ENCODE peak calls at places on chromosomes 11 and 22, in six cellular contexts. A, B, P, V, Q and U are unnamed samples.

GRCh38 chr11:70244698-70245097 is 25.8 kb upstream of the PPFIA1 start:
- DNase-seq in A (no peak), Q (no peak), B (no peak), V (no peak), P (no peak), U (no peak)

GRCh38 chr22:40609216-40609615 is 27.3 kb downstream of the MRTFA start:
- DNase-seq in B (no peak), P (no peak), Q (no peak), V (no peak), A (no peak), U (no peak)

GRCh38 chr11:58592760-58593472 is 14.1 kb downstream of the ZFP91 start:
- DNase-seq in B (no peak), V (no peak), A (no peak), P (no peak), Q (peak), U (no peak)

GRCh38 chr11:44813401-44813800 is 86.6 kb downstream of the TSPAN18 start:
- DNase-seq in V (no peak), P (no peak), A (no peak), Q (no peak), B (no peak), U (no peak)

GRCh38 chr11:119288219-119288618 is 28.7 kb downstream of the MCAM start:
- DNase-seq in P (no peak), Q (no peak), B (no peak), A (no peak), V (no peak), U (no peak)

GRCh38 chr11:7691759-7692334 is 14.4 kb downstream of the OVCH2 start:
- DNase-seq in B (no peak), P (no peak), V (no peak), A (no peak), Q (no peak), U (no peak)

GRCh38 chr11:77558380-77558779 is 31.4 kb upstream of the AQP11 start:
- DNase-seq in B (no peak), A (no peak), P (no peak), V (no peak), Q (no peak), U (no peak)

GRCh38 chr11:59174664-59175033 is 2.7 kb downstream of the DTX4 start:
- DNase-seq in B (no peak), A (no peak), V (no peak), Q (peak), P (peak), U (no peak)

GRCh38 chr11:116517077-116517476 is 255.7 kb downstream of the BUD13 start:
- DNase-seq in Q (no peak), P (no peak), A (no peak), B (no peak), V (no peak), U (no peak)

GRCh38 chr11:73271936-73272679 is at the start of gene P2RY6:
- DNase-seq in V (no peak), P (peak), A (no peak), B (peak), Q (no peak), U (no peak)

GRCh38 chr11:122656631-122657101 is 1.1 kb downstream of the UBASH3B start:
- DNase-seq in P (peak), B (peak), A (no peak), Q (peak), V (peak), U (peak)

GRCh38 chr11:70246196-70246595 is 24.3 kb upstream of the PPFIA1 start:
- DNase-seq in B (no peak), Q (no peak), V (no peak), A (no peak), P (no peak), U (no peak)

GRCh38 chr22:44954113-44954512 is 55.7 kb downstream of the PHF21B start:
- DNase-seq in B (no peak), V (no peak), Q (no peak), P (no peak), A (no peak), U (no peak)

GRCh38 chr22:44951510-44951816 is 58.3 kb downstream of the PHF21B start:
- DNase-seq in P (no peak), B (no peak), A (no peak), Q (no peak), V (no peak), U (no peak)

GRCh38 chr22:44947846-44948245 is 62.0 kb downstream of the PHF21B start:
- DNase-seq in Q (no peak), V (no peak), P (no peak), A (no peak), B (no peak), U (no peak)

GRCh38 chr22:44952863-44953790 is 56.7 kb downstream of the PHF21B start:
- DNase-seq in A (no peak), V (no peak), P (no peak), Q (no peak), B (no peak), U (no peak)

DNA sequence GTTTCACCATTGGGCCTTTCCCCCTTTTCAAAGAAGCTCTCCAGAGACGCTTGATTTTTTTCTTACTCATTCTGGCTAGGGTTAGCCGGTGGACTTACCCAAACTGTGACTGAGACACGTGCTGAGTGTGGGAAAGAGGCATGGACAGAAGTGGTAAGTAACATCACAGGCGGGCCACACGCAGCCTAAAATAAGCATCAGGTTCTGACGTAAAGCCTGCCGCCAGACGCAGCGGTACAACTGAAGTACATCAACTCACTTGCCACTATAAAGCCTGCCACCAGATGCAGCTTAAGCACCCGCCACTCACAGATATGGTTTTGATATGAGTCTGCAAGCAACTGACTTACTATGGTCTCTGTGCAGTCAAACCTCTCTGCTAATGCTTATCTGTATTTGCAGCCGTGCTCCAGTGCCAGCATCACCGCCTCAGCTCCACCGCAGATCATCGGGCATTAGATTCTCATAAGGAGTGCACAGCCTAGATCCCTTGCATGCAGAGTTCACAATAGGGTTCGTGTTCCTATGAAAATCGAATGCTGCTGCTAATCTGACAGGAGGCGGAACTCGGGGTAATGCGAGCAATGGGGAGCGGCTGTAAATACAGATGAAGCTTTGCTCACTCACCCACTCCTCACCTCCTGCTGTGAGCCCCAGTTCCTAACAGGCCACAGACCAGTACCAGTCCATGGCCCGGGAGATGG is 58.8 kb downstream of the PHF21B start:
- DNase-seq in A (no peak), Q (no peak), V (no peak), P (no peak), B (no peak), U (no peak)
- TF ChIP-seq CTCF in A (no peak), Q (no peak), V (no peak), P (no peak), B (no peak), U (no peak)

GRCh38 chr11:64314805-64315561 is 2.4 kb downstream of the TRMT112 start:
- DNase-seq in B (no peak), Q (no peak), V (no peak), P (no peak), A (no peak), U (no peak)

GRCh38 chr11:64312947-64313346 is 4.4 kb downstream of the TRMT112 start:
- DNase-seq in Q (no peak), P (no peak), B (no peak), A (no peak), V (no peak), U (no peak)

GRCh38 chr11:64317325-64317960 is at the start of gene TRMT112:
- DNase-seq in A (peak), P (peak), V (peak), B (peak), Q (peak), U (peak)

GRCh38 chr11:64313491-64314145 is 3.7 kb downstream of the TRMT112 start:
- DNase-seq in V (no peak), Q (no peak), P (no peak), A (no peak), B (no peak), U (no peak)

GRCh38 chr11:64314146-64314804 is 3.1 kb downstream of the TRMT112 start:
- DNase-seq in A (no peak), V (no peak), B (no peak), P (no peak), Q (no peak), U (no peak)
- TF ChIP-seq CTCF in A (no peak), V (no peak), B (no peak), P (no peak), Q (no peak), U (no peak)

GRCh38 chr11:6437993-6438392 is 2.8 kb downstream of the HPX start:
- DNase-seq in B (no peak), P (no peak), Q (no peak), V (no peak), A (no peak), U (no peak)

GRCh38 chr11:6437423-6437822 is 3.4 kb downstream of the HPX start:
- DNase-seq in B (no peak), A (no peak), Q (no peak), V (no peak), P (no peak), U (no peak)

GRCh38 chr11:6440906-6441358 is at the start of gene HPX:
- DNase-seq in P (no peak), A (no peak), Q (no peak), V (no peak), B (no peak), U (no peak)

GRCh38 chr11:6442441-6442840 is 1.7 kb upstream of the HPX start:
- DNase-seq in Q (no peak), P (no peak), A (no peak), B (no peak), V (no peak), U (no peak)

DNA sequence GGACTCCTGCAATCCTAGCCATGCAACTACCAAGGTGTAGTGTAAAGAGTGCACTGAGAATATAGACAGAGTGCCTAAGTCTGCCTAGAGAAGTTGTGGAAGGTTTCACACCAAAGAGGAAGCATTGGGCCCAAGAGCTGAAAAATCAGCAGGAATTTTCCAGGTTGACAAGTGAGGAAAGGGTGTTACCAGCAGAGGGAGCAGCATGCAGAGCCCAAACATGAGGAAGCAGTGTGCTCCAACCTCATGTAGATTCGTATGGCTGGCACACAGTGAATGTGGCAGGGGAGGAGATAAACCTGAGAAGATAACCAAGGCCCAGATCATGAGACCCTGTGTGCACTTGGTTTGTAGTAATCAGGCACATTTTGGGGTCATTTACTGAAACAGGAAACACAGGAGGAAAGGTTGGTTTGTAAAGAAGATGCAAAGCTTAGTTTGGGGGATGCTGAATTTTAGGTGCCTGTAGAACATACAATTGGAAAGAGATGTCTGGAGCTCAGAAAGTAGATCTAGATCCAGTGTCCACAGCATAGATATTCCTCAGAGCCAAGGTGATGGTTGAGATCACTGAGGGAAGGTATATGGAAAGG is 1.7 kb downstream of the HPX start:
- DNase-seq in B (peak), V (peak), P (peak), Q (peak), A (peak), U (peak)
- TF ChIP-seq CTCF in B (peak), V (peak), P (peak), Q (peak), A (peak), U (peak)

DNA sequence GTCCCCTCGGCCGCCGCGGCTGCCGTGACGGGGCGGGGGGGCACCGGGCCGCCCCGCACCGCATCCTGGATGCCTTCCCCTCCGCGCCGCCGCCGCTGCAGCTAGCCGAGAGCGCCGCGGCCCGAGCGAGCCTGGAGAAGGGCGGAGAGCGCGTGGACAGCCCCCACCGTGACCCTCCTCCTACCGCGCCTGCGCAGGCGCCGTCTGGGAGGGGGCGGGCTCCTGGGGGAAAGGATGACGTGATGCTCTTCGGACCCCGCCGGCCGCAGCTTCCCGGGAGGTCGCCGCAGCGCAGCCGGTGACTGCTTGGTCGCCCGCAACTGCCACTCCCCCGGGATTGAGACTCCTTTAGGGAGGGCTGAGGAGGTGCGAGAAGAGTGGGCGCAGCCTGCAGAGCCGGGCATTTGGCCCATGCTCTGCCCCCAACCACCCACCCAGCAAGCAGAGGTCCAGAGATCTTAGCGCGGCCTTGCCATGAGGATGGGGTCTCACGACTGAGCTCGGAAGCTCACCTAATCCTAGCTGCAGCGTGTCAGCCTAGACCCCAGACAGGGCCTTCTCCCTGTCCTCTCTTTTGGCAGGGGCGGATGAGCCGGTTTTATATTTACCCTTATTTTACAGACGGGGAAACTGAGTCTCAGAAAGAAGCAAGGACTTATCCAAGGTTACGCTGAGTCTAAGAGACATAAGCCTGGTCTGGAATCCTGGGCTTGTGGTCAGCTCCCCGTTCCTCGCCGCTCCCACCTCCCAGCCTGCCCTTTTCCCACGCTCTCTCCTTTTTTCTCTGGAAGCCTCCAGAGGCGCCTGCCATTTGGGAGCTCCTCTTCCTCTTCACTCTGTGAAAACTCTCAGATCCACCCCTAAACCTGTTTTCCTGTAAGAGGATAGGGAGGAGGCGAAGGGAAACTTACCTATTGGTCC is at the start of gene DENND5A:
- DNase-seq in B (peak), V (peak), A (peak), P (peak), Q (peak), U (peak)
- TF ChIP-seq CTCF in B (no peak), V (no peak), A (no peak), P (no peak), Q (no peak), U (no peak)

GRCh38 chr11:66264893-66265292 is 3.5 kb upstream of the RAB1B start:
- DNase-seq in V (no peak), A (no peak), Q (no peak), P (no peak), B (peak), U (no peak)
- TF ChIP-seq CTCF in V (peak), A (no peak), Q (no peak), P (peak), B (peak), U (peak)

DNA sequence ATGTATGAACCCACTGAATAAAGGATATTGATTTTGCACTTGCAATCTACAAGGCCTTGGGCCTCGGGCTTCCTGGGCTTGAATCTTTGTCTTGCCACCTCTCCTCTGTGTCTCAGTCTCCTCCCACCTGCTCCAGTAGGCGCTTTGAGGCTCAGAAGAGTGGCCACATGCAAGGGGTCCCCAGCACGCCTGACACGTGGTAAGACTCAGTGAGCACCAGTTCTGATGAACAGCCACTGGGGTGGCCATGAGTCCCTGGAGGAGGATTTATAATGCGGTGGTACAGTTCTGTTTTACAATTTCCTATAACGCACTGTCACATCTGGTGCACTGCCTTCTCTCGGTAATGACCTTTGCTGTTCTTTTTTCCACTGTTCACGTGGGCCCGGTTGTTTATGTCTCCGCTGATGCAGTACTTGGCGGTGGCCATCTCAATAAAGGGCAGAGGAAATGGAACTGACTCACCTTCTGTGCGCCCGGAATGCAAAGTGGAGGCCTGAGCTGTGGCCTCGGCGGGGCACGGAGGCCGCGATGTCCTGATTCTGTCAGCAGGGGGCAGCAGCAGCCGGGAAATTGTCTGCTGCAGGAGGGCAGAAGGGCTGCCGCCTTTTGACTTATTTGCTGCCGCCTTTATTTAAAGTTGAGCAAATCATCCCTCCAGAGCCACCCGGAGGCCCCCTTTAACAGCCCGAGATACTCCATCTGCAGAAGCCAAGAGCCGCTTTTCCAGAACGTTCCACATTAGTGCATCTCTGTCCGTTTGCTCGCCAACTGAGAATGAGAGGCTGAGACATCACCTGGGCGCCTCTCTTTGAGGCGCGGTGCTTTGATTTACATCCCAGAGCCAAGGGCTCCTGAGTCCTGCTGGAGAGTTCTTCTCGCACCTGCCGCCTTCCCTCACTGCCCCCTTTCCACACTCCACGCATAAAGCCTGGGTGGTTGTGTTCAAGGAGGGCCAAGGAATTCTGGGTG is 6.0 kb upstream of the IFT27 start:
- DNase-seq in A (peak), B (peak), Q (peak), V (peak), P (peak), U (peak)
- TF ChIP-seq CTCF in A (peak), B (peak), Q (peak), V (peak), P (peak), U (peak)